ENCODE peak calls at places on chromosomes 3 and 15, in ten cellular contexts. One of them, this sample, is unnamed.

GRCh38 chr3:43243590-43244587 is 42.5 kb upstream of the SNRK start:
- DNase-seq in ovary: no peak
- DNase-seq in left lung: no peak
- DNase-seq in mammary epithelial cell: no peak
- DNase-seq in cardiac muscle cell: no peak
- DNase-seq in esophagus muscularis mucosa: peak; percentile 70
- DNase-seq in lower lobe of right lung: no peak
- DNase-seq in transverse colon: no peak
- DNase-seq in right lobe of liver: no peak
- DNase-seq in HCT116: no peak
- DNase-seq in this sample: no peak

GRCh38 chr3:151556591-151556990 is 95.7 kb upstream of the IGSF10 start:
- DNase-seq in ovary: no peak
- DNase-seq in right lobe of liver: no peak
- DNase-seq in HCT116: no peak
- DNase-seq in lower lobe of right lung: no peak
- DNase-seq in mammary epithelial cell: no peak
- DNase-seq in cardiac muscle cell: no peak
- DNase-seq in transverse colon: no peak
- DNase-seq in esophagus muscularis mucosa: no peak
- DNase-seq in left lung: no peak
- DNase-seq in this sample: no peak

GRCh38 chr3:143928541-143929255 is 42.9 kb upstream of the DIPK2A start:
- DNase-seq in mammary epithelial cell: no peak
- DNase-seq in ovary: no peak
- DNase-seq in cardiac muscle cell: no peak
- DNase-seq in esophagus muscularis mucosa: no peak
- DNase-seq in transverse colon: no peak
- DNase-seq in right lobe of liver: no peak
- DNase-seq in HCT116: no peak
- DNase-seq in lower lobe of right lung: no peak
- DNase-seq in left lung: no peak
- DNase-seq in this sample: no peak

GRCh38 chr3:141544697-141545096 is 57.9 kb downstream of the RASA2 start:
- DNase-seq in right lobe of liver: no peak
- DNase-seq in HCT116: no peak
- DNase-seq in lower lobe of right lung: no peak
- DNase-seq in mammary epithelial cell: no peak
- DNase-seq in esophagus muscularis mucosa: no peak
- DNase-seq in cardiac muscle cell: no peak
- DNase-seq in left lung: no peak
- DNase-seq in ovary: no peak
- DNase-seq in transverse colon: no peak
- DNase-seq in this sample: peak; percentile 56

GRCh38 chr15:52021128-52021671 is 2.2 kb downstream of the MAPK6 start:
- DNase-seq in esophagus muscularis mucosa: no peak
- DNase-seq in left lung: no peak
- DNase-seq in ovary: no peak
- DNase-seq in lower lobe of right lung: no peak
- DNase-seq in transverse colon: peak; percentile 47
- DNase-seq in right lobe of liver: no peak
- DNase-seq in HCT116: peak; percentile 54
- DNase-seq in cardiac muscle cell: peak; percentile 52
- DNase-seq in mammary epithelial cell: peak; percentile 86
- DNase-seq in this sample: no peak

GRCh38 chr3:193040836-193041672 is 123.4 kb upstream of the MB21D2 start:
- DNase-seq in right lobe of liver: no peak
- DNase-seq in mammary epithelial cell: peak; percentile 56
- DNase-seq in cardiac muscle cell: peak; percentile 55
- DNase-seq in lower lobe of right lung: no peak
- DNase-seq in ovary: no peak
- DNase-seq in left lung: no peak
- DNase-seq in transverse colon: no peak
- DNase-seq in HCT116: peak; percentile 50
- DNase-seq in esophagus muscularis mucosa: peak; percentile 5
- DNase-seq in this sample: no peak

GRCh38 chr3:146640955-146641867 is 36.1 kb upstream of the PLSCR5 start:
- DNase-seq in lower lobe of right lung: no peak
- DNase-seq in ovary: no peak
- DNase-seq in esophagus muscularis mucosa: no peak
- DNase-seq in right lobe of liver: no peak
- DNase-seq in left lung: no peak
- DNase-seq in cardiac muscle cell: peak; percentile 64
- DNase-seq in mammary epithelial cell: peak; percentile 25
- DNase-seq in transverse colon: no peak
- DNase-seq in HCT116: peak; percentile 42
- DNase-seq in this sample: no peak

GRCh38 chr3:55198554-55198953 is 270.7 kb upstream of the LRTM1 start:
- DNase-seq in right lobe of liver: no peak
- DNase-seq in lower lobe of right lung: no peak
- DNase-seq in HCT116: no peak
- DNase-seq in left lung: no peak
- DNase-seq in transverse colon: no peak
- DNase-seq in mammary epithelial cell: no peak
- DNase-seq in cardiac muscle cell: no peak
- DNase-seq in esophagus muscularis mucosa: no peak
- DNase-seq in ovary: no peak
- DNase-seq in this sample: no peak

GRCh38 chr3:72816843-72817485 is 31.3 kb downstream of the SHQ1 start:
- DNase-seq in mammary epithelial cell: no peak
- DNase-seq in right lobe of liver: no peak
- DNase-seq in lower lobe of right lung: no peak
- DNase-seq in ovary: no peak
- DNase-seq in transverse colon: no peak
- DNase-seq in esophagus muscularis mucosa: no peak
- DNase-seq in HCT116: no peak
- DNase-seq in left lung: no peak
- DNase-seq in cardiac muscle cell: no peak
- DNase-seq in this sample: no peak

GRCh38 chr15:41292521-41292920 is 39.9 kb downstream of the OIP5 start:
- DNase-seq in mammary epithelial cell: no peak
- DNase-seq in right lobe of liver: no peak
- DNase-seq in ovary: no peak
- DNase-seq in cardiac muscle cell: no peak
- DNase-seq in esophagus muscularis mucosa: no peak
- DNase-seq in lower lobe of right lung: no peak
- DNase-seq in transverse colon: no peak
- DNase-seq in HCT116: no peak
- DNase-seq in left lung: no peak
- DNase-seq in this sample: no peak

GRCh38 chr3:60674870-60675269 is 576.4 kb downstream of the FHIT start:
- DNase-seq in lower lobe of right lung: no peak
- DNase-seq in HCT116: no peak
- DNase-seq in mammary epithelial cell: no peak
- DNase-seq in esophagus muscularis mucosa: no peak
- DNase-seq in right lobe of liver: no peak
- DNase-seq in ovary: no peak
- DNase-seq in transverse colon: no peak
- DNase-seq in cardiac muscle cell: peak; percentile 1
- DNase-seq in left lung: no peak
- DNase-seq in this sample: no peak

GRCh38 chr3:50155491-50155878 is 361 bp downstream of the SEMA3F start:
- DNase-seq in HCT116: no peak
- DNase-seq in esophagus muscularis mucosa: no peak
- DNase-seq in lower lobe of right lung: no peak
- DNase-seq in ovary: no peak
- DNase-seq in left lung: no peak
- DNase-seq in mammary epithelial cell: no peak
- DNase-seq in transverse colon: no peak
- DNase-seq in right lobe of liver: no peak
- DNase-seq in cardiac muscle cell: no peak
- DNase-seq in this sample: no peak

GRCh38 chr3:50153782-50154475 is 1.2 kb upstream of the SEMA3F start:
- DNase-seq in mammary epithelial cell: no peak
- DNase-seq in transverse colon: no peak
- DNase-seq in HCT116: no peak
- DNase-seq in esophagus muscularis mucosa: no peak
- DNase-seq in ovary: no peak
- DNase-seq in cardiac muscle cell: no peak
- DNase-seq in left lung: no peak
- DNase-seq in right lobe of liver: no peak
- DNase-seq in lower lobe of right lung: no peak
- DNase-seq in this sample: no peak

GRCh38 chr3:50155891-50156290 is 767 bp downstream of the SEMA3F start:
- DNase-seq in right lobe of liver: no peak
- DNase-seq in esophagus muscularis mucosa: no peak
- DNase-seq in ovary: no peak
- DNase-seq in left lung: no peak
- DNase-seq in cardiac muscle cell: no peak
- DNase-seq in lower lobe of right lung: no peak
- DNase-seq in mammary epithelial cell: peak; percentile 30
- DNase-seq in HCT116: no peak
- DNase-seq in transverse colon: no peak
- DNase-seq in this sample: no peak

GRCh38 chr3:50154840-50155490 is at the start of gene SEMA3F:
- DNase-seq in lower lobe of right lung: peak; percentile 80
- DNase-seq in cardiac muscle cell: peak; percentile 92
- DNase-seq in mammary epithelial cell: peak; percentile 81
- DNase-seq in left lung: peak; percentile 92
- DNase-seq in HCT116: no peak
- DNase-seq in right lobe of liver: peak; percentile 76
- DNase-seq in ovary: peak; percentile 71
- DNase-seq in esophagus muscularis mucosa: no peak
- DNase-seq in transverse colon: peak; percentile 80
- DNase-seq in this sample: peak; percentile 76

GRCh38 chr3:50154476-50154839 is 666 bp upstream of the SEMA3F start:
- DNase-seq in transverse colon: no peak
- DNase-seq in ovary: peak; percentile 48
- DNase-seq in left lung: no peak
- DNase-seq in cardiac muscle cell: no peak
- DNase-seq in lower lobe of right lung: peak; percentile 66
- DNase-seq in mammary epithelial cell: no peak
- DNase-seq in HCT116: no peak
- DNase-seq in right lobe of liver: no peak
- DNase-seq in esophagus muscularis mucosa: no peak
- DNase-seq in this sample: no peak
- H3K4me3 ChIP-seq in transverse colon: peak overlapping the region; percentile 62
- H3K4me3 ChIP-seq in ovary: peak overlapping the region; percentile 39
- H3K4me3 ChIP-seq in left lung: peak overlapping the region; percentile 28
- H3K4me3 ChIP-seq in cardiac muscle cell: peak overlapping the region; percentile 47
- H3K4me3 ChIP-seq in lower lobe of right lung: peak overlapping the region; percentile 63
- H3K4me3 ChIP-seq in mammary epithelial cell: no peak overlapping the region
- H3K4me3 ChIP-seq in HCT116: peak overlapping the region; percentile 26
- H3K4me3 ChIP-seq in right lobe of liver: peak overlapping the region; percentile 37
- H3K4me3 ChIP-seq in esophagus muscularis mucosa: peak overlapping the region; percentile 59
- H3K4me3 ChIP-seq in this sample: no peak overlapping the region

GRCh38 chr15:25438601-25439455 is at the start of gene UBE3A:
- DNase-seq in transverse colon: peak; percentile 93
- DNase-seq in HCT116: peak; percentile 71
- DNase-seq in left lung: peak; percentile 97
- DNase-seq in lower lobe of right lung: peak; percentile 93
- DNase-seq in right lobe of liver: peak; percentile 93
- DNase-seq in ovary: peak; percentile 95
- DNase-seq in mammary epithelial cell: peak; percentile 90
- DNase-seq in cardiac muscle cell: peak; percentile 96
- DNase-seq in esophagus muscularis mucosa: peak; percentile 92
- DNase-seq in this sample: peak; percentile 95
- TF ChIP-seq CTCF in transverse colon: peak; percentile 19
- TF ChIP-seq CTCF in HCT116: no peak
- TF ChIP-seq CTCF in left lung: no peak
- TF ChIP-seq CTCF in lower lobe of right lung: no peak
- TF ChIP-seq CTCF in right lobe of liver: peak; percentile 22
- TF ChIP-seq CTCF in ovary: peak; percentile 6
- TF ChIP-seq CTCF in mammary epithelial cell: peak; percentile 23
- TF ChIP-seq CTCF in cardiac muscle cell: peak; percentile 29
- TF ChIP-seq CTCF in esophagus muscularis mucosa: peak; percentile 29
- TF ChIP-seq CTCF in this sample: no peak

DNA sequence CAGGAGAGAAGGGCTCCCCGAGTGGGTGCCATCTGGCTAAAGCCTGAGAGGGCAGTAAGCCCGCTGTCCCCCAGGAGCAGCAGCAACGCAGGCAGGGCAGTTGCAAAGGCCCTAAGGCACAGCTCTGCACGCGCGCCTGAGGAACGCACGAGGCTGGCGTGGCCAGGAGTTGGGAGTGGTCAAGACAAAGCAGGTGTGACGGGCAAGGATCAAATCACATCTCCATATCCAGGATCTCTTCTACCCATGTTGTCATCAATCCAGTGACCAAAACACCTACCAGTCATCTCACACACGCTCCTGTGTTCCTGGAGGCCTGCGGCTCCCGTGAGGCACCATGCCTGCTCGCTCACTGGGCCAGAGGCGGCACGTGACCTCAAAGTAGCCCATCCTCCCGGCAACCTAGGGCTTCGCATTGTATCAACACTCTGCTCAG is 59.5 kb downstream of the ERC2 start:
- DNase-seq in ovary: no peak
- DNase-seq in right lobe of liver: no peak
- DNase-seq in left lung: peak; percentile 66
- DNase-seq in mammary epithelial cell: no peak
- DNase-seq in HCT116: no peak
- DNase-seq in lower lobe of right lung: no peak
- DNase-seq in transverse colon: no peak
- DNase-seq in esophagus muscularis mucosa: no peak
- DNase-seq in cardiac muscle cell: no peak
- DNase-seq in this sample: no peak
- H3K4me1 ChIP-seq in ovary: no peaks in the 10 kb centered on the region
- H3K4me1 ChIP-seq in right lobe of liver: no peaks in the 10 kb centered on the region
- H3K4me1 ChIP-seq in left lung: no peaks in the 10 kb centered on the region
- H3K4me1 ChIP-seq in mammary epithelial cell: no peaks in the 10 kb centered on the region
- H3K4me1 ChIP-seq in HCT116: no peaks in the 10 kb centered on the region
- H3K4me1 ChIP-seq in lower lobe of right lung: no peaks in the 10 kb centered on the region
- H3K4me1 ChIP-seq in transverse colon: no peaks in the 10 kb centered on the region
- H3K4me1 ChIP-seq in esophagus muscularis mucosa: no peaks in the 10 kb centered on the region
- H3K4me1 ChIP-seq in cardiac muscle cell: peaks cover 8% of the 10 kb centered on the region
- H3K4me1 ChIP-seq in this sample: no peaks in the 10 kb centered on the region

DNA sequence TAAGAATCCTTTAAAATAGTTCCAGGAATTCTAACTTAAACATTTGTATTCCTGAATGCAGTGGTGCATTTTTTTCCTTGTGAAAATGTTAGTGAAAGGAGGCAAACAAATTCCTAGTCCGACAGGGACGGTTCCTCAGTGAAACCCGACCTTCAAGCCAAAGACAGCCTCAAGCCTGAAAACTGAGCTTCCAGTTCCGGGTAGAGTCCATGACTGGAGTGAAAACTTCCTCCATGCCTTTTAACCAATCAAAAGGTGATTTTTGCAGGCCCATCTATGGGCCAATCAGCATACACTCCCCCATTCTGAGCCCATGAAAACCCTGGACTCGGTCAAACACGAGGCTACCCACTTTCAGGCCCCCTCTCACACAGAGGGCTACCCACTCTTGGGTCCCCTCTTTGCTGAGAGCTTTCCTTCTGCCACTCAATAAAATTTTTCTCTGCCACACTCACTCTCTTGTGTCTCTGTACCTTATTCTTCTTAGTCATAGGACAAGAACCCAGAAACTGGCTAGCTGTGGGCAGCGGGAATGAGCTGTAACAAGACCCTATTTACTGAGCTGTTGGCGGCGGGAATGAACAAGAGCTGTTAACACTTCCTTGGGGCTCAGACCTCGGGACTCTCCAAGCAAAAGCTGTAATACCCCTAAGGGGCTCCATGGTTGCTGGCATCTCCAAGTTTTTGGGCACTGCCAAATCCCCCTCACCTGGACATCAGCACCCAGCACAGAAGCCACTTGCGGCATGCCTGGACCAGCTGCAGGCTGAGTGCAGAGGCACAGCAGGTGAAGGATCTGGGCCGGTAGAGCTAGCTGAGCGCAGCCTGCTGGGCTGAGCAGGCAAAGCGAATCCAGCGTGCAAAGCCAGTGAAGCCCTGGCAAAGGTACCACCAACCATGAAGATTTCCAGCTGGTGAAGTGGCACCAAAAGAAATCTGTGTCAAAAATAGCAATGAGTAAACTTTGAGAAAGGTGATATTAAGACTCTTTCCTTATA is 598.8 kb downstream of the MCTP2 start:
- DNase-seq in lower lobe of right lung: no peak
- DNase-seq in cardiac muscle cell: no peak
- DNase-seq in ovary: no peak
- DNase-seq in left lung: no peak
- DNase-seq in HCT116: no peak
- DNase-seq in right lobe of liver: no peak
- DNase-seq in mammary epithelial cell: no peak
- DNase-seq in transverse colon: no peak
- DNase-seq in esophagus muscularis mucosa: no peak
- DNase-seq in this sample: no peak
- H3K4me3 ChIP-seq in lower lobe of right lung: no peak overlapping the region
- H3K4me3 ChIP-seq in cardiac muscle cell: no peak overlapping the region
- H3K4me3 ChIP-seq in ovary: no peak overlapping the region
- H3K4me3 ChIP-seq in left lung: no peak overlapping the region
- H3K4me3 ChIP-seq in HCT116: no peak overlapping the region
- H3K4me3 ChIP-seq in right lobe of liver: no peak overlapping the region
- H3K4me3 ChIP-seq in mammary epithelial cell: no peak overlapping the region
- H3K4me3 ChIP-seq in transverse colon: no peak overlapping the region
- H3K4me3 ChIP-seq in esophagus muscularis mucosa: no peak overlapping the region
- H3K4me3 ChIP-seq in this sample: no peak overlapping the region

This sample was measured in mucosa of descending colon.